ENCODE peak calls at places on chromosome 4, in eight cellular contexts. T is activated CD8-positive, alpha-beta memory T cell treated with anti-CD3 and anti-CD28 coated beads, Interleukin-2, amount 50 U/mL, for 48 hours; K is cardiac muscle cell; N is GM04504; A is stimulated activated CD4-positive, alpha-beta T cell treated with anti-CD3 and anti-CD28 coated beads, Interleukin-1b, Interleukin-23, amount 100 ng/mL, for 24 hours; M is amniotic stem cell; R is IMR-90; I is choroid plexus epithelial cell. S is an unnamed sample.

GRCh38 chr4:7744131-7744804 is 195.4 kb downstream of the AFAP1 start:
- DNase-seq in T (no peak), K (no peak), N (no peak), A (no peak), M (no peak), R (no peak), I (no peak), S (no peak)

GRCh38 chr4:70297581-70297980 is 37.2 kb upstream of the CABS1 start:
- DNase-seq in T (no peak), K (no peak), N (no peak), A (no peak), M (no peak), R (no peak), I (no peak), S (no peak)

GRCh38 chr4:72858328-72858727 is 211.2 kb downstream of the COX18 start:
- DNase-seq in T (no peak), K (peak), N (peak), A (no peak), M (no peak), R (peak), I (peak), S (no peak)

GRCh38 chr4:15521442-15522039 is 51.9 kb downstream of the CC2D2A start:
- DNase-seq in T (no peak), K (peak), N (no peak), A (no peak), M (no peak), R (peak), I (peak), S (no peak)

GRCh38 chr4:128604840-128605239 is 204.7 kb upstream of the JADE1 start:
- DNase-seq in T (no peak), K (peak), N (no peak), A (no peak), M (no peak), R (peak), I (no peak), S (no peak)

GRCh38 chr4:132792305-132792704 is 356.8 kb upstream of the PCDH10 start:
- DNase-seq in T (no peak), K (no peak), N (no peak), A (no peak), M (no peak), R (no peak), I (no peak), S (no peak)

GRCh38 chr4:98930311-98930865 is 1.5 kb upstream of the EIF4E start:
- DNase-seq in T (no peak), K (no peak), N (no peak), A (no peak), M (no peak), R (no peak), I (no peak), S (peak)

GRCh38 chr4:137510866-137511265 is 21.4 kb downstream of the PCDH18 start:
- DNase-seq in T (no peak), K (peak), N (peak), A (no peak), M (peak), R (peak), I (peak), S (peak)

GRCh38 chr4:109303141-109303499 is 662 bp upstream of the COL25A1 start:
- DNase-seq in T (no peak), K (peak), N (no peak), A (no peak), M (no peak), R (no peak), I (peak), S (no peak)

GRCh38 chr4:76897522-76898384 is at the start of gene SOWAHB:
- DNase-seq in T (peak), K (no peak), N (no peak), A (no peak), M (no peak), R (no peak), I (no peak), S (peak)

GRCh38 chr4:2860391-2861348 is 17.0 kb downstream of the ADD1 start:
- DNase-seq in T (no peak), K (peak), N (no peak), A (no peak), M (no peak), R (peak), I (peak), S (no peak)

GRCh38 chr4:52369649-52370048 is 289.5 kb downstream of the USP46 start:
- DNase-seq in T (no peak), K (no peak), N (no peak), A (no peak), M (no peak), R (no peak), I (no peak), S (no peak)

GRCh38 chr4:147822128-147822527 is 90.2 kb downstream of the ARHGAP10 start:
- DNase-seq in T (no peak), K (peak), N (no peak), A (no peak), M (no peak), R (peak), I (peak), S (no peak)

GRCh38 chr4:26490111-26490979 is at the start of gene CCKAR:
- DNase-seq in T (no peak), K (no peak), N (no peak), A (no peak), M (no peak), R (no peak), I (no peak), S (no peak)

GRCh38 chr4:111475001-111475400 is 670.3 kb upstream of the FAM241A start:
- DNase-seq in T (no peak), K (peak), N (peak), A (no peak), M (no peak), R (peak), I (peak), S (peak)

GRCh38 chr4:11415409-11416070 is 13.2 kb downstream of the HS3ST1 start:
- DNase-seq in T (no peak), K (no peak), N (no peak), A (no peak), M (no peak), R (no peak), I (no peak), S (no peak)

GRCh38 chr4:150224896-150225591 is 146.8 kb downstream of the DCLK2 start:
- DNase-seq in T (no peak), K (peak), N (peak), A (no peak), M (peak), R (peak), I (peak), S (no peak)

GRCh38 chr4:100288167-100288566 is 97.9 kb upstream of the DDIT4L start:
- DNase-seq in T (no peak), K (peak), N (no peak), A (no peak), M (no peak), R (peak), I (peak), S (no peak)

GRCh38 chr4:185115827-185116232 is 27.2 kb upstream of the SLC25A4 start:
- DNase-seq in T (no peak), K (peak), N (peak), A (no peak), M (no peak), R (peak), I (peak), S (peak)

GRCh38 chr4:152935661-152936445 is at the start of gene FHDC1:
- DNase-seq in T (no peak), K (no peak), N (no peak), A (no peak), M (no peak), R (no peak), I (no peak), S (peak)

GRCh38 chr4:107843394-107843793 is 18.7 kb downstream of the SGMS2 start:
- DNase-seq in T (no peak), K (no peak), N (no peak), A (no peak), M (no peak), R (no peak), I (no peak), S (no peak)

S was measured in HT-29.